ENCODE peak calls at places on chromosomes 4 and X, in four cellular contexts. S is EH, R is endothelial cell, N is immature natural killer cell. L is an unnamed sample.

GRCh38 chr4:179664628-179665027 is 2222.4 kb upstream of the AGA start:
- DNase-seq in S (no peak), R (no peak), N (no peak), L (no peak)

GRCh38 chr4:183354213-183354612 is 32.0 kb upstream of the CLDN24 start:
- DNase-seq in S (no peak), R (no peak), N (no peak), L (no peak)

GRCh38 chr4:113773014-113773413 is 11.5 kb upstream of the CAMK2D start:
- DNase-seq in S (no peak), R (no peak), N (peak), L (no peak)

GRCh38 chrX:131841496-131842410 is 181.3 kb upstream of the STK26 start:
- DNase-seq in S (peak), R (no peak), N (peak), L (peak)

GRCh38 chrX:152897216-152898144 is at the start of gene ZNF185:
- DNase-seq in S (peak), R (peak), N (no peak), L (no peak)

GRCh38 chrX:20320461-20321159 is 53.9 kb upstream of the RPS6KA3 start:
- DNase-seq in S (no peak), R (no peak), N (no peak), L (no peak)

GRCh38 chr4:79645942-79646341 is 237.9 kb upstream of the GK2 start:
- DNase-seq in S (no peak), R (no peak), N (no peak), L (no peak)

GRCh38 chr4:188015025-188015778 is 19.6 kb downstream of the ZFP42 start:
- DNase-seq in S (peak), R (no peak), N (no peak), L (no peak)

GRCh38 chr4:139655116-139655515 is 10.5 kb upstream of the MGST2 start:
- DNase-seq in S (peak), R (peak), N (no peak), L (no peak)

GRCh38 chrX:143570747-143571146 is 53.5 kb upstream of the SPANXN3 start:
- DNase-seq in S (no peak), R (no peak), N (no peak), L (no peak)

GRCh38 chrX:10450959-10451355 is 169.4 kb downstream of the MID1 start:
- DNase-seq in S (no peak), R (no peak), N (no peak), L (no peak)

GRCh38 chrX:155766321-155766720 is 114.8 kb upstream of the VAMP7 start:
- DNase-seq in S (peak), R (no peak), N (no peak), L (no peak)

GRCh38 chrX:85004255-85004654 is 578 bp downstream of the APOOL start:
- DNase-seq in S (peak), R (no peak), N (peak), L (no peak)

GRCh38 chrX:12610079-12610478 is 181.1 kb upstream of the PRPS2 start:
- DNase-seq in S (peak), R (no peak), N (no peak), L (no peak)

GRCh38 chrX:12791253-12792228 is at the start of gene PRPS2:
- DNase-seq in S (peak), R (peak), N (peak), L (peak)

GRCh38 chr4:24373662-24374061 is 210.7 kb downstream of the DHX15 start:
- DNase-seq in S (no peak), R (no peak), N (no peak), L (no peak)

GRCh38 chrX:75746891-75747639 is 38.0 kb downstream of the MAGEE2 start:
- DNase-seq in S (peak), R (peak), N (peak), L (peak)

GRCh38 chrX:45165726-45166125 is 35.0 kb downstream of the DIPK2B start:
- DNase-seq in S (no peak), R (no peak), N (no peak), L (no peak)

GRCh38 chr4:30719363-30720020 is 677 bp upstream of the PCDH7 start:
- DNase-seq in S (peak), R (peak), N (no peak), L (no peak)

GRCh38 chr4:145982791-145983190 is 44.2 kb upstream of the ZNF827 start:
- DNase-seq in S (no peak), R (no peak), N (no peak), L (no peak)

GRCh38 chrX:13471269-13471668 is 98.1 kb upstream of the EGFL6 start:
- DNase-seq in S (peak), R (no peak), N (no peak), L (no peak)

GRCh38 chrX:119692241-119693031 is 532 bp downstream of the SEPTIN6 start:
- DNase-seq in S (peak), R (peak), N (peak), L (peak)

GRCh38 chrX:45524296-45524695 is 323.6 kb upstream of the DIPK2B start:
- DNase-seq in S (peak), R (no peak), N (no peak), L (no peak)

GRCh38 chr4:122978789-122979188 is 56.4 kb upstream of the NUDT6 start:
- DNase-seq in S (no peak), R (no peak), N (no peak), L (no peak)

GRCh38 chrX:119885554-119886428 is 9.9 kb upstream of the AKAP14 start:
- DNase-seq in S (peak), R (no peak), N (peak), L (peak)

GRCh38 chrX:150225266-150225665 is 137.9 kb upstream of the MAMLD1 start:
- DNase-seq in S (no peak), R (no peak), N (no peak), L (no peak)

GRCh38 chr4:15765306-15765705 is 12.8 kb upstream of the CD38 start:
- DNase-seq in S (no peak), R (peak), N (no peak), L (peak)

GRCh38 chr4:14646831-14647230 is 355.4 kb upstream of the CPEB2 start:
- DNase-seq in S (no peak), R (no peak), N (no peak), L (no peak)

GRCh38 chr4:7769936-7770674 is 169.6 kb downstream of the AFAP1 start:
- DNase-seq in S (peak), R (peak), N (no peak), L (no peak)

L was measured in CD4-positive, CD25-positive, alpha-beta regulatory T cell.